ENCODE peak calls at places on chromosome 2, in four cellular contexts. R is cortex of kidney; U is head of caudate nucleus; K is effector memory CD4-positive, alpha-beta T cell. L is an unnamed sample.

GRCh38 chr2:169464508-169465386 is 14.5 kb upstream of the BBS5 start:
- DNase-seq in R (no peak), U (no peak), K (no peak), L (no peak)

GRCh38 chr2:39712953-39713352 is 47.2 kb downstream of the TMEM178A start:
- DNase-seq in R (no peak), U (no peak), K (no peak), L (no peak)

GRCh38 chr2:178761759-178762371 is 45.4 kb downstream of the TTN start:
- DNase-seq in K (no peak), R (no peak), U (no peak), L (peak; percentile 28)

GRCh38 chr2:56484906-56485305 is 301.1 kb downstream of the CCDC85A start:
- DNase-seq in U (no peak), K (no peak), R (no peak), L (no peak)

GRCh38 chr2:19617251-19617650 is 258.8 kb upstream of the OSR1 start:
- DNase-seq in K (no peak), R (no peak), U (no peak), L (no peak)

GRCh38 chr2:68371581-68371980 is 6.5 kb downstream of the PLEK start:
- DNase-seq in R (no peak), K (no peak), U (no peak), L (no peak)

GRCh38 chr2:174591740-174592139 is 5.9 kb downstream of the WIPF1 start:
- DNase-seq in K (no peak), R (no peak), U (no peak), L (no peak)

GRCh38 chr2:55743583-55743982 is 49.9 kb upstream of the PNPT1 start:
- DNase-seq in R (no peak), K (no peak), U (no peak), L (no peak)

GRCh38 chr2:134788417-134788816 is 50.0 kb upstream of the ACMSD start:
- DNase-seq in R (no peak), U (no peak), K (no peak), L (no peak)

GRCh38 chr2:176758426-176758825 is 454.2 kb upstream of the HNRNPA3 start:
- DNase-seq in K (no peak), R (no peak), U (no peak), L (no peak)

GRCh38 chr2:157349949-157350510 is 24.4 kb upstream of the ERMN start:
- DNase-seq in U (no peak), K (no peak), R (no peak), L (no peak)

GRCh38 chr2:161406316-161406715 is 9.8 kb upstream of the TBR1 start:
- DNase-seq in K (no peak), U (no peak), R (no peak), L (no peak)

GRCh38 chr2:217998926-217999633 is 3.7 kb downstream of the TNS1 start:
- DNase-seq in K (no peak), U (no peak), R (no peak), L (no peak)

GRCh38 chr2:160334028-160334729 is 134.1 kb upstream of the ITGB6 start:
- DNase-seq in U (no peak), R (no peak), K (peak; percentile 12), L (no peak)

GRCh38 chr2:25131567-25132295 is 36.6 kb downstream of the POMC start:
- DNase-seq in U (no peak), R (no peak), K (peak; percentile 6), L (peak; percentile 53)

GRCh38 chr2:163732718-163733117 is 3.1 kb downstream of the FIGN start:
- DNase-seq in K (no peak), U (no peak), R (no peak), L (no peak)

GRCh38 chr2:99488999-99489757 is 639 bp downstream of the REV1 start:
- DNase-seq in K (peak; percentile 29), U (peak; percentile 60), R (no peak), L (peak; percentile 45)

GRCh38 chr2:209556354-209556961 is 132.6 kb downstream of the MAP2 start:
- DNase-seq in U (no peak), R (no peak), K (no peak), L (no peak)

GRCh38 chr2:203636896-203637818 is 69.3 kb upstream of the CD28 start:
- DNase-seq in K (no peak), R (no peak), U (no peak), L (no peak)

GRCh38 chr2:239913632-239914417 is 111.3 kb downstream of the NDUFA10 start:
- DNase-seq in R (no peak), U (no peak), K (no peak), L (no peak)

GRCh38 chr2:75317316-75317715 is 118.0 kb upstream of the TACR1 start:
- DNase-seq in U (no peak), R (no peak), K (no peak), L (no peak)

GRCh38 chr2:221969087-221969829 is 329.5 kb downstream of the PAX3 start:
- DNase-seq in U (peak; percentile 33), R (no peak), K (no peak), L (peak; percentile 46)

GRCh38 chr2:157173740-157174184 is 83.7 kb upstream of the GALNT5 start:
- DNase-seq in K (no peak), R (no peak), U (no peak), L (no peak)

GRCh38 chr2:226911932-226912331 is 76.1 kb downstream of the RHBDD1 start:
- DNase-seq in R (no peak), K (no peak), U (no peak), L (no peak)

GRCh38 chr2:96954490-96954846 is 31.9 kb downstream of the FAM178B start:
- DNase-seq in U (no peak), R (no peak), K (no peak), L (no peak)

GRCh38 chr2:156864230-156864629 is 393.3 kb upstream of the GALNT5 start:
- DNase-seq in R (no peak), U (no peak), K (no peak), L (no peak)

GRCh38 chr2:7732497-7732896 is 815.3 kb downstream of the RNF144A start:
- DNase-seq in K (no peak), R (no peak), U (no peak), L (no peak)

GRCh38 chr2:42830922-42831574 is 38.7 kb upstream of the HAAO start:
- DNase-seq in R (no peak), U (no peak), K (no peak), L (no peak)

GRCh38 chr2:178829299-178829698 is 22.1 kb upstream of the TTN start:
- DNase-seq in K (no peak), U (no peak), R (no peak), L (no peak)

GRCh38 chr2:235677276-235677788 is 183.5 kb downstream of the AGAP1 start:
- DNase-seq in K (no peak), U (no peak), R (no peak), L (no peak)

GRCh38 chr2:158760887-158761286 is 34.2 kb upstream of the DAPL1 start:
- DNase-seq in K (no peak), R (no peak), U (no peak), L (no peak)

GRCh38 chr2:2876350-2877042 is 501.1 kb downstream of the EIPR1 start:
- DNase-seq in R (no peak), K (no peak), U (no peak), L (no peak)

L was measured in endothelial cell.